ENCODE peak calls at places on chromosomes 6 and 20, in five cellular contexts. J is uterus; E is AG04450; G is T-cell; A is naive thymus-derived CD4-positive, alpha-beta T cell. Z is an unnamed sample.

GRCh38 chr20:23049201-23049932 is at the start of gene THBD:
- DNase-seq in G (no peak), E (no peak), J (peak), A (no peak), Z (peak)

GRCh38 chr20:61810709-61811565 is 254.7 kb downstream of the TAF4 start:
- DNase-seq in J (no peak), G (no peak), E (no peak), A (no peak), Z (no peak)

GRCh38 chr6:45741437-45742166 is 274.1 kb downstream of the CLIC5 start:
- DNase-seq in E (peak), A (no peak), G (no peak), J (no peak), Z (no peak)

GRCh38 chr20:44572551-44573500 is 9.6 kb upstream of the PKIG start:
- DNase-seq in J (peak), G (no peak), E (peak), A (no peak), Z (no peak)

GRCh38 chr20:467755-468154 is 5.4 kb upstream of the TBC1D20 start:
- DNase-seq in A (no peak), J (no peak), E (no peak), G (no peak), Z (no peak)

GRCh38 chr6:14060971-14061370 is 56.6 kb upstream of the CD83 start:
- DNase-seq in A (no peak), J (no peak), G (no peak), E (no peak), Z (no peak)

GRCh38 chr6:92930212-92930611 is 489.1 kb downstream of the EPHA7 start:
- DNase-seq in G (no peak), J (no peak), A (no peak), E (no peak), Z (no peak)

GRCh38 chr6:37010402-37010892 is 5.0 kb downstream of the FGD2 start:
- DNase-seq in J (no peak), A (no peak), G (no peak), E (no peak), Z (no peak)

GRCh38 chr20:37011147-37011546 is 59.6 kb upstream of the SAMHD1 start:
- DNase-seq in E (no peak), G (no peak), A (no peak), J (no peak), Z (no peak)

GRCh38 chr6:137258170-137258569 is 39.0 kb upstream of the IFNGR1 start:
- DNase-seq in G (peak), A (no peak), E (no peak), J (no peak), Z (no peak)

GRCh38 chr6:151916680-151917164 is 109.2 kb downstream of the ESR1 start:
- DNase-seq in A (no peak), J (peak), E (no peak), G (no peak), Z (no peak)

GRCh38 chr6:4133941-4134838 is 1.2 kb downstream of the ECI2 start:
- DNase-seq in E (no peak), J (peak), G (no peak), A (peak), Z (no peak)

GRCh38 chr6:38432079-38432478 is 207.7 kb downstream of the BTBD9 start:
- DNase-seq in G (no peak), J (no peak), E (no peak), A (no peak), Z (no peak)

GRCh38 chr6:169490409-169490708 is 211.5 kb downstream of the WDR27 start:
- DNase-seq in E (no peak), J (no peak), A (no peak), G (no peak), Z (no peak)

GRCh38 chr6:107280791-107281190 is 165.5 kb upstream of the BEND3 start:
- DNase-seq in J (no peak), E (no peak), G (no peak), A (no peak), Z (no peak)

GRCh38 chr6:53986165-53986720 is 125.0 kb upstream of the MLIP start:
- DNase-seq in G (no peak), J (no peak), A (no peak), E (peak), Z (peak)

GRCh38 chr6:84118191-84118590 is 84.6 kb downstream of the MRAP2 start:
- DNase-seq in G (no peak), E (no peak), A (no peak), J (no peak), Z (no peak)

GRCh38 chr6:158707826-158708225 is 58.0 kb downstream of the SYTL3 start:
- DNase-seq in A (no peak), G (no peak), E (no peak), J (peak), Z (no peak)

GRCh38 chr6:12014027-12014872 is 2.1 kb downstream of the HIVEP1 start:
- DNase-seq in E (no peak), G (no peak), A (no peak), J (no peak), Z (peak)

GRCh38 chr20:37804584-37805566 is 98.1 kb upstream of the VSTM2L start:
- DNase-seq in J (no peak), E (no peak), A (no peak), G (no peak), Z (no peak)

GRCh38 chr6:123526128-123526527 is 110.6 kb downstream of the TRDN start:
- DNase-seq in J (no peak), E (no peak), A (no peak), G (no peak), Z (no peak)

Z was measured in pulmonary artery endothelial cell.